ENCODE peak calls at places on chromosomes 12 and 14, in six cellular contexts. O is prostate gland; B is renal cortical epithelial cell; I is NCI-H2029; A is AG04449; J is stimulated activated naive CD8-positive, alpha-beta T cell treated with anti-CD3 and anti-CD28 coated beads, Interleukin-15, Interleukin-2, amounts not matched to agents 100 U/mL and 50 U/mL, for 24 hours. F is an unnamed sample.

GRCh38 chr12:127191124-127191523 is 1075.8 kb upstream of the TMEM132C start:
- DNase-seq in O (no peak), B (peak; percentile 88), I (no peak), A (peak; percentile 31), J (no peak), F (no peak)

GRCh38 chr14:79378020-79378419 is 833.3 kb downstream of the DIO2 start:
- DNase-seq in O (no peak), B (no peak), I (no peak), A (no peak), J (no peak), F (no peak)

GRCh38 chr14:22380511-22381455 is 208.2 kb downstream of the DAD1 start:
- DNase-seq in O (no peak), B (peak; percentile 22), I (no peak), A (no peak), J (no peak), F (no peak)

GRCh38 chr12:45518516-45519235 is 210.8 kb upstream of the ARID2 start:
- DNase-seq in O (no peak), B (peak; percentile 54), I (no peak), A (no peak), J (peak; percentile 29), F (no peak)

GRCh38 chr14:53048631-53049030 is 97.8 kb upstream of the FERMT2 start:
- DNase-seq in O (no peak), B (no peak), I (no peak), A (no peak), J (no peak), F (no peak)

GRCh38 chr12:95473440-95473946 is 459 bp upstream of the METAP2 start:
- DNase-seq in O (peak; percentile 72), B (peak; percentile 54), I (peak; percentile 10), A (no peak), J (peak; percentile 28), F (peak; percentile 17)

GRCh38 chr14:68395585-68395984 is 397.3 kb downstream of the ZFP36L1 start:
- DNase-seq in O (no peak), B (no peak), I (no peak), A (no peak), J (no peak), F (no peak)

GRCh38 chr14:50871914-50872732 is at the start of gene ABHD12B:
- DNase-seq in O (no peak), B (no peak), I (no peak), A (no peak), J (no peak), F (no peak)

GRCh38 chr12:113040722-113041168 is 15.8 kb upstream of the DTX1 start:
- DNase-seq in O (no peak), B (peak; percentile 98), I (no peak), A (no peak), J (no peak), F (no peak)

GRCh38 chr14:76759589-76759988 is 1.7 kb upstream of the VASH1 start:
- DNase-seq in O (peak; percentile 2), B (no peak), I (no peak), A (no peak), J (no peak), F (no peak)

GRCh38 chr12:71063087-71063486 is 94.7 kb downstream of the TSPAN8 start:
- DNase-seq in O (no peak), B (peak; percentile 9), I (no peak), A (no peak), J (no peak), F (no peak)

GRCh38 chr12:114636723-114637480 is 47.1 kb downstream of the TBX3 start:
- DNase-seq in O (peak; percentile 47), B (no peak), I (no peak), A (no peak), J (no peak), F (no peak)

GRCh38 chr12:100375023-100375737 is 18.3 kb downstream of the SLC17A8 start:
- DNase-seq in O (peak; percentile 8), B (peak; percentile 47), I (peak; percentile 36), A (no peak), J (no peak), F (no peak)

GRCh38 chr14:59107819-59108218 is 80.6 kb upstream of the DAAM1 start:
- DNase-seq in O (no peak), B (no peak), I (peak; percentile 10), A (no peak), J (no peak), F (no peak)

GRCh38 chr12:6460751-6461371 is 9.0 kb downstream of the TAPBPL start:
- DNase-seq in O (no peak), B (no peak), I (no peak), A (no peak), J (no peak), F (no peak)

GRCh38 chr14:90739318-90740077 is 76.7 kb downstream of the TTC7B start:
- DNase-seq in O (no peak), B (no peak), I (peak; percentile 20), A (no peak), J (no peak), F (no peak)

GRCh38 chr14:68368850-68369249 is 424.0 kb downstream of the ZFP36L1 start:
- DNase-seq in O (no peak), B (no peak), I (no peak), A (no peak), J (no peak), F (no peak)

GRCh38 chr12:57248934-57249742 is 1.8 kb downstream of the STAC3 start:
- DNase-seq in O (no peak), B (no peak), I (no peak), A (no peak), J (peak; percentile 12), F (no peak)

GRCh38 chr12:80213246-80213645 is 113.9 kb downstream of the OTOGL start:
- DNase-seq in O (no peak), B (no peak), I (no peak), A (no peak), J (no peak), F (no peak)

GRCh38 chr14:75205586-75205985 is 29.2 kb upstream of the TMED10 start:
- DNase-seq in O (no peak), B (peak; percentile 58), I (no peak), A (no peak), J (peak; percentile 24), F (no peak)

GRCh38 chr12:2455410-2455809 is 339.4 kb upstream of the FKBP4 start:
- DNase-seq in O (no peak), B (no peak), I (no peak), A (no peak), J (no peak), F (no peak)

GRCh38 chr14:94390372-94391086 is 2.1 kb upstream of the SERPINA1 start:
- DNase-seq in O (peak; percentile 30), B (peak; percentile 85), I (peak; percentile 38), A (no peak), J (no peak), F (no peak)

GRCh38 chr14:62632771-62633170 is 412.5 kb downstream of the KCNH5 start:
- DNase-seq in O (no peak), B (no peak), I (no peak), A (no peak), J (no peak), F (no peak)

GRCh38 chr14:101497910-101498860 is 63.1 kb upstream of the DIO3 start:
- DNase-seq in O (no peak), B (no peak), I (no peak), A (no peak), J (no peak), F (no peak)

GRCh38 chr14:62209287-62209899 is 447.2 kb downstream of the SNAPC1 start:
- DNase-seq in O (no peak), B (peak; percentile 15), I (no peak), A (peak; percentile 40), J (no peak), F (no peak)

GRCh38 chr12:124505001-124505818 is 62.2 kb downstream of the NCOR2 start:
- DNase-seq in O (no peak), B (no peak), I (no peak), A (no peak), J (no peak), F (no peak)

GRCh38 chr12:51590347-51591019 is 550 bp upstream of the SCN8A start:
- DNase-seq in O (peak; percentile 53), B (peak; percentile 7), I (peak; percentile 62), A (no peak), J (peak; percentile 83), F (peak; percentile 92)

GRCh38 chr12:30769802-30770201 is 15.1 kb upstream of the CAPRIN2 start:
- DNase-seq in O (no peak), B (peak; percentile 25), I (no peak), A (no peak), J (no peak), F (no peak)

GRCh38 chr12:121579190-121579791 is 1.5 kb downstream of the KDM2B start:
- DNase-seq in O (peak; percentile 11), B (no peak), I (no peak), A (no peak), J (peak; percentile 51), F (peak; percentile 26)

F was measured in neuronal stem cell.